ENCODE peak calls at places on chromosomes 12 and 14, in ten cellular contexts. J is DMS79 treated with DMSO at 0.1 percent for 48 hours; K is activated naive CD4-positive, alpha-beta T cell treated with anti-CD3 and anti-CD28 coated beads, Interleukin-2, amount 50 U/mL, for 16 hours; I is HFFc6; U is iPS-NIHi11; N is mesendoderm; V is bronchial epithelial cell; S is K562; B is astrocyte of the spinal cord; T is HTR-8/SVneo. P is an unnamed sample.

GRCh38 chr14:49193365-49194050 is 392.7 kb downstream of the RPS29 start:
- DNase-seq in T (no peak), I (no peak), K (no peak), V (no peak), B (no peak), J (no peak), U (no peak), N (no peak), S (no peak), P (no peak)

GRCh38 chr12:125079943-125080645 is 14.9 kb downstream of the AACS start:
- DNase-seq in V (peak), K (no peak), B (no peak), U (no peak), S (no peak), T (no peak), I (no peak), N (no peak), J (no peak), P (no peak)

GRCh38 chr14:104865631-104866441 is 768 bp downstream of the CEP170B start:
- DNase-seq in T (peak), N (peak), S (peak), B (peak), U (peak), K (peak), I (peak), J (peak), V (peak), P (peak)

GRCh38 chr12:94686834-94687628 is 36.7 kb upstream of the TMCC3 start:
- DNase-seq in B (no peak), J (no peak), U (no peak), V (peak), K (no peak), I (no peak), S (no peak), N (no peak), T (no peak), P (no peak)

GRCh38 chr12:98863167-98863566 is 218.1 kb downstream of the APAF1 start:
- DNase-seq in S (no peak), K (no peak), I (no peak), N (peak), V (no peak), B (no peak), U (peak), T (no peak), J (no peak), P (no peak)

GRCh38 chr14:91373591-91374245 is 43.9 kb downstream of the CCDC88C start:
- DNase-seq in N (no peak), U (no peak), K (peak), J (no peak), T (peak), V (no peak), B (no peak), I (no peak), S (no peak), P (peak)

GRCh38 chr12:48446372-48446771 is 26.0 kb upstream of the ANP32D start:
- DNase-seq in V (peak), S (no peak), U (no peak), K (peak), B (no peak), J (no peak), N (peak), T (no peak), I (no peak), P (no peak)

GRCh38 chr14:101233016-101233355 is 328.3 kb upstream of the DIO3 start:
- DNase-seq in B (no peak), J (no peak), V (no peak), S (no peak), K (no peak), I (no peak), T (no peak), U (no peak), N (no peak), P (no peak)

GRCh38 chr12:19181666-19182426 is 52.3 kb downstream of the PLEKHA5 start:
- DNase-seq in U (no peak), V (no peak), I (no peak), T (no peak), N (no peak), S (no peak), K (no peak), J (no peak), B (peak), P (no peak)

GRCh38 chr14:101108579-101109346 is 205.2 kb upstream of the RTL1 start:
- DNase-seq in K (no peak), J (no peak), U (no peak), S (no peak), B (no peak), N (no peak), V (no peak), T (no peak), I (no peak), P (no peak)

GRCh38 chr14:24965934-24966593 is 83.9 kb downstream of the STXBP6 start:
- DNase-seq in S (no peak), N (peak), T (peak), V (peak), K (no peak), J (peak), I (peak), U (peak), B (peak), P (peak)